ENCODE peak calls at places on chromosomes 3 and 15, in ten cellular contexts. One of them, this sample, is unnamed.

GRCh38 chr3:2838533-2839157 is 271.5 kb downstream of the IL5RA start:
- DNase-seq in nephron progenitor cell: peak; percentile 3
- DNase-seq in activated T-helper 1 cell treated with anti-CD3 and anti-CD28 coated beads, Interleukin-12 subunit alpha, Interleukin-12 subunit beta, Interleukin-2, Interleukin-4 antibody, amounts not matched to agents 30 ng/mL and 10 ng/mL and 1 ng/mL, durations not matched to agents 14 hours and 24 hours and 36 hours: no peak
- DNase-seq in activated naive CD8-positive, alpha-beta T cell treated with anti-CD3 and anti-CD28 coated beads, Interleukin-2, amount 50 U/mL, for 24 hours: no peak
- DNase-seq in GM04504: no peak
- DNase-seq in fibroblast of mammary gland: no peak
- DNase-seq in mesothelial cell of epicardium: no peak
- DNase-seq in right cardiac atrium: no peak
- DNase-seq in AG08396: no peak
- DNase-seq in NCI-H1417: no peak
- DNase-seq in this sample: no peak

GRCh38 chr3:41327718-41328117 is 128.4 kb downstream of the CTNNB1 start:
- DNase-seq in activated naive CD8-positive, alpha-beta T cell treated with anti-CD3 and anti-CD28 coated beads, Interleukin-2, amount 50 U/mL, for 24 hours: no peak
- DNase-seq in mesothelial cell of epicardium: no peak
- DNase-seq in right cardiac atrium: no peak
- DNase-seq in AG08396: no peak
- DNase-seq in activated T-helper 1 cell treated with anti-CD3 and anti-CD28 coated beads, Interleukin-12 subunit alpha, Interleukin-12 subunit beta, Interleukin-2, Interleukin-4 antibody, amounts not matched to agents 30 ng/mL and 10 ng/mL and 1 ng/mL, durations not matched to agents 14 hours and 24 hours and 36 hours: no peak
- DNase-seq in fibroblast of mammary gland: peak; percentile 86
- DNase-seq in GM04504: no peak
- DNase-seq in NCI-H1417: no peak
- DNase-seq in nephron progenitor cell: no peak
- DNase-seq in this sample: no peak

GRCh38 chr3:162217603-162218002 is 721.0 kb downstream of the OTOL1 start:
- DNase-seq in nephron progenitor cell: no peak
- DNase-seq in right cardiac atrium: no peak
- DNase-seq in activated T-helper 1 cell treated with anti-CD3 and anti-CD28 coated beads, Interleukin-12 subunit alpha, Interleukin-12 subunit beta, Interleukin-2, Interleukin-4 antibody, amounts not matched to agents 30 ng/mL and 10 ng/mL and 1 ng/mL, durations not matched to agents 14 hours and 24 hours and 36 hours: no peak
- DNase-seq in AG08396: peak; percentile 1
- DNase-seq in NCI-H1417: no peak
- DNase-seq in fibroblast of mammary gland: peak; percentile 44
- DNase-seq in activated naive CD8-positive, alpha-beta T cell treated with anti-CD3 and anti-CD28 coated beads, Interleukin-2, amount 50 U/mL, for 24 hours: no peak
- DNase-seq in mesothelial cell of epicardium: no peak
- DNase-seq in GM04504: no peak
- DNase-seq in this sample: no peak

GRCh38 chr15:93164409-93164808 is 75.4 kb upstream of the RGMA start:
- DNase-seq in activated naive CD8-positive, alpha-beta T cell treated with anti-CD3 and anti-CD28 coated beads, Interleukin-2, amount 50 U/mL, for 24 hours: no peak
- DNase-seq in AG08396: no peak
- DNase-seq in GM04504: no peak
- DNase-seq in right cardiac atrium: no peak
- DNase-seq in fibroblast of mammary gland: no peak
- DNase-seq in mesothelial cell of epicardium: no peak
- DNase-seq in NCI-H1417: no peak
- DNase-seq in activated T-helper 1 cell treated with anti-CD3 and anti-CD28 coated beads, Interleukin-12 subunit alpha, Interleukin-12 subunit beta, Interleukin-2, Interleukin-4 antibody, amounts not matched to agents 30 ng/mL and 10 ng/mL and 1 ng/mL, durations not matched to agents 14 hours and 24 hours and 36 hours: peak; percentile 4
- DNase-seq in nephron progenitor cell: no peak
- DNase-seq in this sample: no peak

GRCh38 chr3:12708584-12709192 is 44.8 kb upstream of the RAF1 start:
- DNase-seq in AG08396: peak; percentile 77
- DNase-seq in activated T-helper 1 cell treated with anti-CD3 and anti-CD28 coated beads, Interleukin-12 subunit alpha, Interleukin-12 subunit beta, Interleukin-2, Interleukin-4 antibody, amounts not matched to agents 30 ng/mL and 10 ng/mL and 1 ng/mL, durations not matched to agents 14 hours and 24 hours and 36 hours: no peak
- DNase-seq in mesothelial cell of epicardium: no peak
- DNase-seq in nephron progenitor cell: no peak
- DNase-seq in activated naive CD8-positive, alpha-beta T cell treated with anti-CD3 and anti-CD28 coated beads, Interleukin-2, amount 50 U/mL, for 24 hours: no peak
- DNase-seq in GM04504: peak; percentile 84
- DNase-seq in fibroblast of mammary gland: peak; percentile 86
- DNase-seq in right cardiac atrium: peak; percentile 45
- DNase-seq in NCI-H1417: no peak
- DNase-seq in this sample: peak; percentile 37

GRCh38 chr3:32412887-32413286 is 21.2 kb downstream of the CMTM7 start:
- DNase-seq in activated naive CD8-positive, alpha-beta T cell treated with anti-CD3 and anti-CD28 coated beads, Interleukin-2, amount 50 U/mL, for 24 hours: no peak
- DNase-seq in mesothelial cell of epicardium: no peak
- DNase-seq in AG08396: no peak
- DNase-seq in NCI-H1417: no peak
- DNase-seq in activated T-helper 1 cell treated with anti-CD3 and anti-CD28 coated beads, Interleukin-12 subunit alpha, Interleukin-12 subunit beta, Interleukin-2, Interleukin-4 antibody, amounts not matched to agents 30 ng/mL and 10 ng/mL and 1 ng/mL, durations not matched to agents 14 hours and 24 hours and 36 hours: no peak
- DNase-seq in right cardiac atrium: no peak
- DNase-seq in fibroblast of mammary gland: no peak
- DNase-seq in GM04504: no peak
- DNase-seq in nephron progenitor cell: no peak
- DNase-seq in this sample: no peak

GRCh38 chr3:16300282-16300681 is 35.3 kb downstream of the OXNAD1 start:
- DNase-seq in nephron progenitor cell: no peak
- DNase-seq in GM04504: no peak
- DNase-seq in fibroblast of mammary gland: no peak
- DNase-seq in AG08396: no peak
- DNase-seq in mesothelial cell of epicardium: no peak
- DNase-seq in activated T-helper 1 cell treated with anti-CD3 and anti-CD28 coated beads, Interleukin-12 subunit alpha, Interleukin-12 subunit beta, Interleukin-2, Interleukin-4 antibody, amounts not matched to agents 30 ng/mL and 10 ng/mL and 1 ng/mL, durations not matched to agents 14 hours and 24 hours and 36 hours: no peak
- DNase-seq in NCI-H1417: no peak
- DNase-seq in activated naive CD8-positive, alpha-beta T cell treated with anti-CD3 and anti-CD28 coated beads, Interleukin-2, amount 50 U/mL, for 24 hours: no peak
- DNase-seq in right cardiac atrium: no peak
- DNase-seq in this sample: no peak

GRCh38 chr15:66515901-66516322 is 10.8 kb downstream of the ZWILCH start:
- DNase-seq in fibroblast of mammary gland: no peak
- DNase-seq in right cardiac atrium: no peak
- DNase-seq in nephron progenitor cell: no peak
- DNase-seq in NCI-H1417: no peak
- DNase-seq in AG08396: no peak
- DNase-seq in GM04504: no peak
- DNase-seq in activated T-helper 1 cell treated with anti-CD3 and anti-CD28 coated beads, Interleukin-12 subunit alpha, Interleukin-12 subunit beta, Interleukin-2, Interleukin-4 antibody, amounts not matched to agents 30 ng/mL and 10 ng/mL and 1 ng/mL, durations not matched to agents 14 hours and 24 hours and 36 hours: no peak
- DNase-seq in mesothelial cell of epicardium: no peak
- DNase-seq in activated naive CD8-positive, alpha-beta T cell treated with anti-CD3 and anti-CD28 coated beads, Interleukin-2, amount 50 U/mL, for 24 hours: no peak
- DNase-seq in this sample: no peak

GRCh38 chr3:78988324-78988723 is 779.5 kb downstream of the ROBO1 start:
- DNase-seq in nephron progenitor cell: no peak
- DNase-seq in fibroblast of mammary gland: peak; percentile 54
- DNase-seq in NCI-H1417: no peak
- DNase-seq in GM04504: peak; percentile 12
- DNase-seq in AG08396: no peak
- DNase-seq in activated naive CD8-positive, alpha-beta T cell treated with anti-CD3 and anti-CD28 coated beads, Interleukin-2, amount 50 U/mL, for 24 hours: no peak
- DNase-seq in right cardiac atrium: no peak
- DNase-seq in mesothelial cell of epicardium: no peak
- DNase-seq in activated T-helper 1 cell treated with anti-CD3 and anti-CD28 coated beads, Interleukin-12 subunit alpha, Interleukin-12 subunit beta, Interleukin-2, Interleukin-4 antibody, amounts not matched to agents 30 ng/mL and 10 ng/mL and 1 ng/mL, durations not matched to agents 14 hours and 24 hours and 36 hours: no peak
- DNase-seq in this sample: peak; percentile 54